ENCODE peak calls at places on chromosomes 1 and 21, in seven cellular contexts. H, N, X, S, U, E and O are unnamed samples.

GRCh38 chr21:33967086-33967571 is 51.5 kb upstream of the ATP5PO start:
- DNase-seq in U (peak), E (no peak), N (no peak), S (no peak), X (peak), H (no peak), O (no peak)

GRCh38 chr1:59972216-59972924 is 45.8 kb upstream of the CYP2J2 start:
- DNase-seq in X (peak), N (no peak), H (peak), E (no peak), U (no peak), S (peak), O (no peak)

GRCh38 chr1:154595621-154596020 is 12.4 kb downstream of the ADAR start:
- DNase-seq in E (no peak), N (no peak), H (no peak), S (no peak), U (no peak), X (peak), O (no peak)

GRCh38 chr1:159015440-159015909 is 5.8 kb downstream of the IFI16 start:
- DNase-seq in X (peak), S (no peak), E (peak), U (no peak), N (peak), H (peak), O (peak)

GRCh38 chr1:15742339-15742801 is at the start of gene TMEM82:
- DNase-seq in N (no peak), S (no peak), U (no peak), X (no peak), H (no peak), E (no peak), O (no peak)

GRCh38 chr1:221712776-221713431 is 29.0 kb downstream of the DUSP10 start:
- DNase-seq in X (no peak), S (no peak), H (peak), N (no peak), U (no peak), E (no peak), O (no peak)

GRCh38 chr1:77313491-77313890 is 31.7 kb downstream of the AK5 start:
- DNase-seq in H (peak), S (no peak), U (peak), E (no peak), N (no peak), X (peak), O (no peak)

GRCh38 chr1:6603851-6604558 is 1.3 kb upstream of the KLHL21 start:
- DNase-seq in U (peak), N (peak), E (no peak), H (peak), X (peak), S (no peak), O (peak)

GRCh38 chr1:64920936-64921589 is 45.3 kb downstream of the JAK1 start:
- DNase-seq in U (no peak), S (no peak), X (no peak), H (no peak), E (no peak), N (no peak), O (no peak)

GRCh38 chr1:169108897-169109560 is 2.5 kb downstream of the ATP1B1 start:
- DNase-seq in S (peak), N (peak), H (peak), E (no peak), X (peak), U (peak), O (no peak)

GRCh38 chr21:46188226-46189212 is 4.3 kb upstream of the SPATC1L start:
- DNase-seq in U (no peak), H (peak), X (peak), E (no peak), N (peak), S (no peak), O (peak)

GRCh38 chr1:168135982-168136708 is 585 bp downstream of the GPR161 start:
- DNase-seq in S (peak), N (peak), U (peak), X (peak), H (no peak), E (no peak), O (no peak)

GRCh38 chr1:6500446-6501406 is 9.3 kb upstream of the PLEKHG5 start:
- DNase-seq in E (no peak), X (peak), H (no peak), S (no peak), N (no peak), U (no peak), O (peak)

GRCh38 chr1:151681921-151682320 is 34.7 kb downstream of the CELF3 start:
- DNase-seq in U (no peak), S (no peak), E (no peak), X (no peak), H (no peak), N (no peak), O (no peak)

GRCh38 chr1:21822349-21822748 is 10.3 kb downstream of the LDLRAD2 start:
- DNase-seq in E (no peak), U (no peak), S (no peak), X (no peak), H (no peak), N (no peak), O (no peak)

GRCh38 chr1:201184734-201185453 is 5.7 kb upstream of the IGFN1 start:
- DNase-seq in X (peak), U (peak), E (peak), N (no peak), S (no peak), H (peak), O (no peak)

GRCh38 chr1:24179251-24179895 is 7.7 kb downstream of the IFNLR1 start:
- DNase-seq in E (no peak), U (no peak), S (no peak), H (no peak), X (no peak), N (no peak), O (no peak)

GRCh38 chr1:39902121-39902807 is 547 bp upstream of the MYCL start:
- DNase-seq in N (peak), U (peak), X (peak), H (peak), S (peak), E (no peak), O (no peak)

GRCh38 chr1:18583326-18583941 is 47.2 kb upstream of the PAX7 start:
- DNase-seq in U (no peak), X (no peak), N (no peak), S (no peak), H (no peak), E (no peak), O (no peak)

GRCh38 chr1:153842006-153842471 is 66.8 kb downstream of the SLC27A3 start:
- DNase-seq in X (no peak), S (no peak), E (no peak), H (no peak), N (no peak), U (no peak), O (no peak)

GRCh38 chr1:228311091-228311490 is 95.5 kb downstream of the TRIM11 start:
- DNase-seq in S (no peak), E (no peak), X (no peak), H (no peak), N (no peak), U (no peak), O (no peak)

GRCh38 chr1:227949341-227949921 is 1.7 kb upstream of the WNT9A start:
- DNase-seq in E (no peak), H (no peak), N (peak), S (no peak), U (no peak), X (no peak), O (no peak)

GRCh38 chr1:3481836-3482589 is 27.5 kb downstream of the ARHGEF16 start:
- DNase-seq in E (no peak), S (no peak), U (no peak), N (no peak), H (no peak), X (no peak), O (no peak)

GRCh38 chr1:7220007-7220406 is 434.8 kb downstream of the CAMTA1 start:
- DNase-seq in S (no peak), U (no peak), N (no peak), H (no peak), E (peak), X (peak), O (no peak)

GRCh38 chr21:38925923-38926322 is 120.2 kb downstream of the ETS2 start:
- DNase-seq in X (peak), H (no peak), E (peak), U (peak), S (no peak), N (peak), O (peak)

GRCh38 chr1:171910786-171911185 is 69.5 kb downstream of the DNM3 start:
- DNase-seq in N (no peak), X (peak), S (no peak), U (no peak), H (no peak), E (no peak), O (no peak)

GRCh38 chr1:34926894-34927293 is 2.6 kb downstream of the DLGAP3 start:
- DNase-seq in E (no peak), X (no peak), S (no peak), N (no peak), H (no peak), U (no peak), O (no peak)

GRCh38 chr1:167199656-167200055 is 21.0 kb upstream of the POU2F1 start:
- DNase-seq in X (no peak), N (no peak), H (no peak), S (no peak), E (no peak), U (no peak), O (no peak)

GRCh38 chr1:172997941-172998361 is 52.8 kb downstream of the TNFSF18 start:
- DNase-seq in U (no peak), X (no peak), H (no peak), E (no peak), N (no peak), S (no peak), O (no peak)

GRCh38 chr1:114558548-114558947 is 22.9 kb downstream of the BCAS2 start:
- DNase-seq in N (no peak), S (no peak), H (no peak), X (peak), E (no peak), U (peak), O (no peak)

GRCh38 chr1:14678011-14678638 is 79.6 kb downstream of the KAZN start:
- DNase-seq in U (no peak), N (no peak), S (no peak), E (no peak), H (no peak), X (no peak), O (no peak)

GRCh38 chr1:235275223-235275622 is 52.8 kb downstream of the ARID4B start:
- DNase-seq in N (no peak), H (no peak), X (no peak), U (no peak), E (no peak), S (no peak), O (no peak)